ENCODE peak calls at places on chromosomes 11 and 22, in seven cellular contexts. M is posterior vena cava, K is astrocyte of the spinal cord, V is fibroblast of the aortic adventitia, D is left ventricle myocardium inferior, Z is NCI-H2081, E is Caki2. R is an unnamed sample.

GRCh38 chr22:43014062-43014875 is 680 bp downstream of the PACSIN2 start:
- DNase-seq in M (no peak), K (no peak), V (peak; percentile 37), D (peak; percentile 37), Z (no peak), E (peak; percentile 52), R (peak; percentile 81)

GRCh38 chr22:47005506-47006408 is 243.3 kb downstream of the TBC1D22A start:
- DNase-seq in M (no peak), K (no peak), V (no peak), D (no peak), Z (no peak), E (no peak), R (no peak)

GRCh38 chr11:70036971-70037882 is 40.9 kb upstream of the ANO1 start:
- DNase-seq in M (no peak), K (no peak), V (no peak), D (no peak), Z (no peak), E (no peak), R (no peak)

GRCh38 chr11:47466201-47466600 is 17.3 kb upstream of the RAPSN start:
- DNase-seq in M (no peak), K (peak; percentile 45), V (peak; percentile 83), D (no peak), Z (no peak), E (no peak), R (no peak)

GRCh38 chr22:30541979-30542810 is 4.3 kb downstream of the SEC14L6 start:
- DNase-seq in M (no peak), K (no peak), V (no peak), D (no peak), Z (no peak), E (peak; percentile 68), R (peak; percentile 75)

GRCh38 chr11:70323811-70324210 is 53.3 kb downstream of the PPFIA1 start:
- DNase-seq in M (peak; percentile 10), K (no peak), V (peak; percentile 35), D (no peak), Z (no peak), E (no peak), R (no peak)

GRCh38 chr11:62881579-62882427 is 1.1 kb downstream of the SLC3A2 start:
- DNase-seq in M (peak; percentile 99), K (peak; percentile 99), V (peak; percentile 98), D (peak; percentile 90), Z (peak; percentile 83), E (peak; percentile 96), R (peak; percentile 97)

GRCh38 chr11:35676611-35676965 is 14.0 kb downstream of the TRIM44 start:
- DNase-seq in M (no peak), K (no peak), V (no peak), D (no peak), Z (no peak), E (no peak), R (no peak)

GRCh38 chr11:82842019-82842418 is 58.2 kb downstream of the PRCP start:
- DNase-seq in M (no peak), K (no peak), V (no peak), D (no peak), Z (no peak), E (no peak), R (no peak)

GRCh38 chr11:77130763-77131513 is 2.9 kb downstream of the MYO7A start:
- DNase-seq in M (no peak), K (peak; percentile 41), V (peak; percentile 72), D (peak; percentile 78), Z (peak; percentile 2), E (peak; percentile 36), R (no peak)

GRCh38 chr11:2460540-2461252 is 15.9 kb downstream of the KCNQ1 start:
- DNase-seq in M (peak; percentile 66), K (no peak), V (no peak), D (no peak), Z (no peak), E (no peak), R (peak; percentile 60)

GRCh38 chr11:63917685-63918523 is 940 bp upstream of the RCOR2 start:
- DNase-seq in M (no peak), K (peak; percentile 50), V (peak; percentile 51), D (peak; percentile 84), Z (peak; percentile 47), E (no peak), R (no peak)

GRCh38 chr11:126311464-126312291 is 7.8 kb downstream of the DCPS start:
- DNase-seq in M (no peak), K (no peak), V (no peak), D (no peak), Z (no peak), E (no peak), R (no peak)

GRCh38 chr22:18070556-18071306 is 7.1 kb upstream of the PEX26 start:
- DNase-seq in M (peak; percentile 52), K (no peak), V (no peak), D (no peak), Z (peak; percentile 13), E (no peak), R (peak; percentile 25)

GRCh38 chr11:16456366-16456765 is 100.0 kb upstream of the SOX6 start:
- DNase-seq in M (no peak), K (no peak), V (no peak), D (no peak), Z (no peak), E (no peak), R (no peak)

GRCh38 chr11:720642-721346 is 14.8 kb downstream of the EPS8L2 start:
- DNase-seq in M (no peak), K (no peak), V (no peak), D (no peak), Z (no peak), E (no peak), R (no peak)

GRCh38 chr11:2579315-2580060 is 120.3 kb downstream of the KCNQ1OT1 start:
- DNase-seq in M (peak; percentile 74), K (no peak), V (no peak), D (peak; percentile 13), Z (no peak), E (no peak), R (peak; percentile 57)

GRCh38 chr11:18088974-18089373 is 16.9 kb downstream of the SAAL1 start:
- DNase-seq in M (no peak), K (no peak), V (no peak), D (no peak), Z (no peak), E (no peak), R (no peak)

GRCh38 chr22:48959496-48959895 is 868.2 kb downstream of the BRD1 start:
- DNase-seq in M (peak; percentile 70), K (no peak), V (no peak), D (no peak), Z (no peak), E (no peak), R (peak; percentile 34)

GRCh38 chr11:73454987-73455386 is 78.8 kb downstream of the RELT start:
- DNase-seq in M (no peak), K (no peak), V (no peak), D (no peak), Z (no peak), E (no peak), R (no peak)

GRCh38 chr11:17410606-17411379 is 22.3 kb upstream of the KCNJ11 start:
- DNase-seq in M (peak; percentile 55), K (no peak), V (no peak), D (no peak), Z (peak; percentile 27), E (no peak), R (no peak)

GRCh38 chr22:37746366-37747089 is 49.7 kb downstream of the TRIOBP start:
- DNase-seq in M (no peak), K (no peak), V (no peak), D (peak; percentile 49), Z (no peak), E (peak; percentile 43), R (peak; percentile 76)

GRCh38 chr11:47998733-47999359 is 18.5 kb downstream of the PTPRJ start:
- DNase-seq in M (no peak), K (no peak), V (no peak), D (no peak), Z (no peak), E (peak; percentile 83), R (no peak)

GRCh38 chr22:45644714-45645113 is 26.9 kb upstream of the ATXN10 start:
- DNase-seq in M (no peak), K (no peak), V (no peak), D (no peak), Z (no peak), E (no peak), R (peak; percentile 37)

GRCh38 chr11:120749389-120749788 is 237.8 kb downstream of the GRIK4 start:
- DNase-seq in M (no peak), K (no peak), V (no peak), D (no peak), Z (no peak), E (no peak), R (no peak)

GRCh38 chr11:2536440-2536989 is 91.7 kb downstream of the KCNQ1 start:
- DNase-seq in M (no peak), K (no peak), V (no peak), D (no peak), Z (no peak), E (no peak), R (peak; percentile 59)

GRCh38 chr22:41022470-41023298 is 69.7 kb upstream of the EP300 start:
- DNase-seq in M (peak; percentile 97), K (peak; percentile 83), V (peak; percentile 68), D (peak; percentile 93), Z (peak; percentile 85), E (peak; percentile 89), R (peak; percentile 98)

GRCh38 chr11:99693941-99694492 is 673.3 kb downstream of the CNTN5 start:
- DNase-seq in M (no peak), K (peak; percentile 89), V (peak; percentile 25), D (no peak), Z (no peak), E (peak; percentile 69), R (no peak)

GRCh38 chr11:76119779-76120178 is 86.5 kb downstream of the WNT11 start:
- DNase-seq in M (no peak), K (no peak), V (no peak), D (no peak), Z (no peak), E (no peak), R (no peak)

GRCh38 chr11:117419136-117419914 is 91.7 kb downstream of the CEP164 start:
- DNase-seq in M (peak; percentile 45), K (no peak), V (no peak), D (no peak), Z (no peak), E (no peak), R (peak; percentile 25)

GRCh38 chr22:50276143-50276542 is 6.0 kb upstream of the MAPK11 start:
- DNase-seq in M (peak; percentile 90), K (peak; percentile 49), V (peak; percentile 33), D (peak; percentile 68), Z (no peak), E (peak; percentile 49), R (peak; percentile 92)

GRCh38 chr11:134727204-134727603 is 315.2 kb upstream of the B3GAT1 start:
- DNase-seq in M (no peak), K (no peak), V (no peak), D (no peak), Z (no peak), E (no peak), R (no peak)

GRCh38 chr11:44632466-44633123 is 67.1 kb downstream of the CD82 start:
- DNase-seq in M (peak; percentile 74), K (no peak), V (no peak), D (no peak), Z (no peak), E (no peak), R (peak; percentile 65)

GRCh38 chr11:124402326-124402922 is 3.6 kb upstream of the OR8B3 start:
- DNase-seq in M (no peak), K (peak; percentile 88), V (peak; percentile 86), D (peak; percentile 16), Z (peak; percentile 27), E (peak; percentile 41), R (no peak)

GRCh38 chr22:38963872-38964271 is 6.5 kb downstream of the APOBEC3A start:
- DNase-seq in M (no peak), K (no peak), V (no peak), D (no peak), Z (no peak), E (no peak), R (no peak)

GRCh38 chr22:46528121-46528610 is 9.3 kb downstream of the CELSR1 start:
- DNase-seq in M (no peak), K (peak; percentile 68), V (peak; percentile 22), D (no peak), Z (no peak), E (peak; percentile 98), R (no peak)

GRCh38 chr22:41445171-41446056 is 1.2 kb downstream of the TOB2 start:
- DNase-seq in M (no peak), K (peak; percentile 24), V (peak; percentile 6), D (peak; percentile 44), Z (no peak), E (peak; percentile 46), R (no peak)

GRCh38 chr11:1327064-1327460 is 17.6 kb upstream of the TOLLIP start:
- DNase-seq in M (no peak), K (no peak), V (no peak), D (no peak), Z (no peak), E (no peak), R (no peak)